ENCODE peak calls at places on chromosomes 6 and 20, in six cellular contexts. L is IMR-90, X is H1, F is neuronal stem cell, Z is trophoblast cell, G is mesenchymal stem cell. H is an unnamed sample.

GRCh38 chr6:90388395-90388794 is 91.8 kb upstream of the BACH2 start:
- DNase-seq in L (no peak), X (no peak), F (no peak), Z (no peak), G (no peak), H (no peak)

GRCh38 chr20:62652051-62652893 is 10.0 kb downstream of the SLCO4A1 start:
- DNase-seq in L (peak; percentile 99), X (no peak), F (no peak), Z (peak; percentile 97), G (peak; percentile 98), H (no peak)

GRCh38 chr20:46833360-46833759 is 61.3 kb upstream of the EYA2 start:
- DNase-seq in L (peak; percentile 65), X (no peak), F (no peak), Z (no peak), G (no peak), H (no peak)

GRCh38 chr6:44227138-44227770 is 3.9 kb downstream of the SLC29A1 start:
- DNase-seq in L (no peak), X (no peak), F (no peak), Z (no peak), G (no peak), H (no peak)

GRCh38 chr6:167748458-167749379 is 78.0 kb upstream of the AFDN start:
- DNase-seq in L (no peak), X (no peak), F (no peak), Z (no peak), G (peak; percentile 76), H (no peak)

GRCh38 chr6:28488916-28489365 is 26.7 kb downstream of the GPX6 start:
- DNase-seq in L (peak; percentile 79), X (peak; percentile 33), F (peak; percentile 57), Z (no peak), G (peak; percentile 75), H (no peak)

GRCh38 chr20:11891081-11891826 is 26.4 kb upstream of the BTBD3 start:
- DNase-seq in L (peak; percentile 34), X (no peak), F (peak; percentile 65), Z (peak; percentile 56), G (peak; percentile 70), H (peak; percentile 50)

GRCh38 chr6:150599199-150600002 is at the start of gene PLEKHG1:
- DNase-seq in L (no peak), X (peak; percentile 25), F (peak; percentile 53), Z (peak; percentile 77), G (peak; percentile 16), H (peak; percentile 79)

GRCh38 chr20:3818155-3819151 is 1.9 kb upstream of the AP5S1 start:
- DNase-seq in L (peak; percentile 87), X (no peak), F (no peak), Z (peak; percentile 73), G (peak; percentile 92), H (peak; percentile 87)

GRCh38 chr20:50343490-50344179 is 153.0 kb downstream of the CEBPB start:
- DNase-seq in L (no peak), X (no peak), F (no peak), Z (no peak), G (no peak), H (no peak)

GRCh38 chr6:39334039-39334438 is 11.5 kb upstream of the KCNK16 start:
- DNase-seq in L (no peak), X (no peak), F (no peak), Z (no peak), G (no peak), H (no peak)

GRCh38 chr20:45294003-45294368 is 12.7 kb upstream of the RBPJL start:
- DNase-seq in L (no peak), X (no peak), F (no peak), Z (no peak), G (no peak), H (no peak)

GRCh38 chr6:34126419-34126818 is 19.5 kb downstream of the GRM4 start:
- DNase-seq in L (no peak), X (no peak), F (no peak), Z (no peak), G (no peak), H (no peak)

GRCh38 chr20:56949318-56949717 is 317.1 kb downstream of the BMP7 start:
- DNase-seq in L (no peak), X (no peak), F (no peak), Z (no peak), G (no peak), H (peak; percentile 74)

GRCh38 chr6:31476515-31477139 is 21.3 kb upstream of the MICB start:
- DNase-seq in L (no peak), X (no peak), F (no peak), Z (no peak), G (no peak), H (peak; percentile 40)

GRCh38 chr6:11437824-11438459 is 99.6 kb upstream of the TMEM170B start:
- DNase-seq in L (no peak), X (no peak), F (no peak), Z (no peak), G (no peak), H (no peak)

GRCh38 chr6:57327311-57327710 is 9.9 kb downstream of the PRIM2 start:
- DNase-seq in L (no peak), X (no peak), F (no peak), Z (no peak), G (no peak), H (no peak)

GRCh38 chr6:14889172-14889571 is 356.7 kb upstream of the JARID2 start:
- DNase-seq in L (peak; percentile 68), X (no peak), F (no peak), Z (peak; percentile 76), G (peak; percentile 94), H (no peak)

GRCh38 chr6:1738682-1739081 is 129.0 kb downstream of the FOXC1 start:
- DNase-seq in L (no peak), X (no peak), F (no peak), Z (no peak), G (no peak), H (no peak)

GRCh38 chr6:117352466-117353081 is 73.2 kb downstream of the ROS1 start:
- DNase-seq in L (peak; percentile 16), X (no peak), F (no peak), Z (no peak), G (peak; percentile 28), H (no peak)

GRCh38 chr6:70312165-70312564 is 9.3 kb upstream of the COL9A1 start:
- DNase-seq in L (peak; percentile 78), X (no peak), F (no peak), Z (peak; percentile 55), G (peak; percentile 65), H (no peak)

GRCh38 chr6:99662616-99663015 is 56.0 kb downstream of the PRDM13 start:
- DNase-seq in L (no peak), X (no peak), F (no peak), Z (no peak), G (no peak), H (no peak)

GRCh38 chr6:126167726-126168125 is 172.2 kb upstream of the CENPW start:
- DNase-seq in L (peak; percentile 38), X (no peak), F (no peak), Z (no peak), G (peak; percentile 24), H (no peak)
- H3K4ac ChIP-seq in L (no peak overlapping the region), X (no peak overlapping the region), F (no peak overlapping the region), Z (no peak overlapping the region), G (no peak overlapping the region), H (no peak overlapping the region)

GRCh38 chr6:101404767-101405166 is 11.3 kb downstream of the GRIK2 start:
- DNase-seq in L (no peak), X (no peak), F (no peak), Z (no peak), G (no peak), H (no peak)
- H3K14ac ChIP-seq in L (no peak overlapping the region), X (no peak overlapping the region), F (no peak overlapping the region), Z (no peak overlapping the region), G (no peak overlapping the region), H (no peak overlapping the region)

GRCh38 chr6:43076928-43077809 is 1.1 kb downstream of the PTK7 start:
- DNase-seq in L (peak; percentile 38), X (no peak), F (no peak), Z (no peak), G (peak; percentile 46), H (peak; percentile 81)
- H3K4ac ChIP-seq in L (peak overlapping the region; percentile 86), X (no peak overlapping the region), F (peak overlapping the region; percentile 24), Z (peak overlapping the region; percentile 99), G (peak overlapping the region; percentile 75), H (no peak overlapping the region)

GRCh38 chr6:157196391-157196790 is 126.9 kb downstream of the TMEM242 start:
- DNase-seq in L (no peak), X (no peak), F (no peak), Z (no peak), G (no peak), H (no peak)
- H3K14ac ChIP-seq in L (no peak overlapping the region), X (no peak overlapping the region), F (no peak overlapping the region), Z (no peak overlapping the region), G (no peak overlapping the region), H (no peak overlapping the region)

DNA sequence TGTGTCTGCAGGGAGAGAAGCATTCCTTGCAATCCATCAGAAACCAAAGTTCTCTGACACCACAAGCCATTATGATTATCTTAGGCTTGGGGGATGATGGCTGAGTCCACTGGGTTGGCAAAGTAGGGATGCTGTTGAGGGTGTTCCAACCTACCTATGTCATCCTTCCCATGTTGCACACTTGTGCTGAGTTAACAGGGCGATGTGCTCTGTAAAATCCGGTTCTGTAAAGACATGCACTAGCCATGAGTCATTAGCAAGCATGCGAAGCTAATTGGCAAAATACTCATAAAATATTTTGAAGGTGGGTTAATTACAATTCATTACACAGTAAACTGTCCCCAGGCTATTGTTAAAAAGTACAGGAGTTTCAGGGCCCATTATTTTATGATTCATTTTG is 115.4 kb downstream of the BMP2 start:
- DNase-seq in L (no peak), X (no peak), F (no peak), Z (no peak), G (no peak), H (no peak)
- H3K4ac ChIP-seq in L (no peak overlapping the region), X (no peak overlapping the region), F (no peak overlapping the region), Z (no peak overlapping the region), G (no peak overlapping the region), H (no peak overlapping the region)

GRCh38 chr6:47403801-47404200 is 73.8 kb upstream of the CD2AP start:
- DNase-seq in L (no peak), X (no peak), F (no peak), Z (no peak), G (no peak), H (no peak)

GRCh38 chr6:47405273-47405672 is 72.3 kb upstream of the CD2AP start:
- DNase-seq in L (no peak), X (no peak), F (no peak), Z (no peak), G (no peak), H (no peak)

GRCh38 chr6:47404436-47404835 is 73.2 kb upstream of the CD2AP start:
- DNase-seq in L (no peak), X (no peak), F (no peak), Z (no peak), G (no peak), H (no peak)

GRCh38 chr6:47400581-47400980 is 77.0 kb upstream of the CD2AP start:
- DNase-seq in L (no peak), X (no peak), F (no peak), Z (no peak), G (no peak), H (no peak)
- H3K14ac ChIP-seq in L (no peak overlapping the region), X (no peak overlapping the region), F (no peak overlapping the region), Z (no peak overlapping the region), G (no peak overlapping the region), H (no peak overlapping the region)

GRCh38 chr20:41889125-41889870 is 271.1 kb upstream of the CHD6 start:
- DNase-seq in L (no peak), X (no peak), F (no peak), Z (no peak), G (no peak), H (peak; percentile 37)
- H3K4ac ChIP-seq in L (no peak overlapping the region), X (no peak overlapping the region), F (no peak overlapping the region), Z (no peak overlapping the region), G (no peak overlapping the region), H (no peak overlapping the region)

H was measured in H9.